ENCODE peak calls at places on chromosomes 4 and X, in four cellular contexts. One of them, this sample, is unnamed.

GRCh38 chrX:6026980-6027379 is 201.7 kb downstream of the NLGN4X start:
- DNase-seq in fibroblast of pulmonary artery: no peak
- DNase-seq in GM12865: no peak
- DNase-seq in epithelial cell of esophagus: no peak
- DNase-seq in this sample: no peak

GRCh38 chrX:76148011-76148665 is 24.7 kb upstream of the PBDC1 start:
- DNase-seq in fibroblast of pulmonary artery: peak
- DNase-seq in GM12865: peak
- DNase-seq in epithelial cell of esophagus: peak
- DNase-seq in this sample: peak

GRCh38 chr4:73447701-73448100 is 11.7 kb downstream of the AFP start:
- DNase-seq in fibroblast of pulmonary artery: no peak
- DNase-seq in GM12865: no peak
- DNase-seq in epithelial cell of esophagus: peak
- DNase-seq in this sample: no peak

GRCh38 chr4:105327222-105327621 is 146.6 kb downstream of the PPA2 start:
- DNase-seq in fibroblast of pulmonary artery: no peak
- DNase-seq in GM12865: no peak
- DNase-seq in epithelial cell of esophagus: no peak
- DNase-seq in this sample: no peak

GRCh38 chrX:82141942-82142341 is 940.0 kb downstream of the SH3BGRL start:
- DNase-seq in fibroblast of pulmonary artery: no peak
- DNase-seq in GM12865: no peak
- DNase-seq in epithelial cell of esophagus: no peak
- DNase-seq in this sample: no peak

GRCh38 chrX:154818916-154819770 is 13.9 kb upstream of the MPP1 start:
- DNase-seq in fibroblast of pulmonary artery: no peak
- DNase-seq in GM12865: peak
- DNase-seq in epithelial cell of esophagus: no peak
- DNase-seq in this sample: no peak

GRCh38 chr4:79865253-79865652 is 207.8 kb downstream of the ANTXR2 start:
- DNase-seq in fibroblast of pulmonary artery: peak
- DNase-seq in GM12865: no peak
- DNase-seq in epithelial cell of esophagus: peak
- DNase-seq in this sample: peak

GRCh38 chrX:131881194-131881593 is 141.9 kb upstream of the STK26 start:
- DNase-seq in fibroblast of pulmonary artery: no peak
- DNase-seq in GM12865: no peak
- DNase-seq in epithelial cell of esophagus: no peak
- DNase-seq in this sample: no peak

GRCh38 chrX:111100191-111100590 is 4.2 kb downstream of the PAK3 start:
- DNase-seq in fibroblast of pulmonary artery: peak
- DNase-seq in GM12865: peak
- DNase-seq in epithelial cell of esophagus: peak
- DNase-seq in this sample: peak

GRCh38 chr4:113757486-113757885 is 4.1 kb downstream of the CAMK2D start:
- DNase-seq in fibroblast of pulmonary artery: no peak
- DNase-seq in GM12865: no peak
- DNase-seq in epithelial cell of esophagus: no peak
- DNase-seq in this sample: no peak

GRCh38 chr4:52019941-52020657 is at the start of gene LRRC66:
- DNase-seq in fibroblast of pulmonary artery: peak
- DNase-seq in GM12865: no peak
- DNase-seq in epithelial cell of esophagus: peak
- DNase-seq in this sample: no peak

GRCh38 chr4:72430050-72430449 is 139.0 kb downstream of the ADAMTS3 start:
- DNase-seq in fibroblast of pulmonary artery: peak
- DNase-seq in GM12865: no peak
- DNase-seq in epithelial cell of esophagus: peak
- DNase-seq in this sample: peak

GRCh38 chrX:28398352-28398751 is 188.9 kb upstream of the IL1RAPL1 start:
- DNase-seq in fibroblast of pulmonary artery: no peak
- DNase-seq in GM12865: no peak
- DNase-seq in epithelial cell of esophagus: peak
- DNase-seq in this sample: no peak

DNA sequence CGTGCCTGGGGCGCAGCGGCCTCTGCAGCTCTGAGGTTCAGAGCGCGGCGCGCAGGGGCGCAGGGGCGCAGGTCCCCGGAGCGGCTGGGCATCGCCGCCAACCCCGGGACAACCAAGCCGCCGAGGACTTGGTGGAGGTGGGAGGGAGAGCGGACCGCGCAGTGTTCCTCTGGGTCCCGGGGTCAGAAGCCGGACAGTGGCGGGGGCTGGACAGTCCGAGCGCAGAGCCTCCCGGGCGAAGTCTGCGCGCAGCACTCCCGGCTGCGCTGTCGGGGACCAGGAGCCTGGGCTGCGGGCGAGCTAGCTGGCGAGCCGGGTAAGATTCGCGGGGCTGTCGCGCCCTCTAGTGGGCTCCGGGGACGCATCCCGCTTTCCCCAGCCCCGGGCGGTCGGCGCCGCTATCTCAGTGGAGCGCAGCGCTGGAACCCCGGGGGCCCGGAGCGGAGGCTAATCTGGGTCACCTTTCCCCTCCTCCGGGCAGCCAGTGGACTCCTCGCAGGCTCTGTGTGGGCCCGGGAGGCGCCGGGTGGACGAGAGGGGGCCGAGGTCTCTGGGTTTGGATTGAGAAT is 4.1 kb downstream of the PDGFRA start:
- DNase-seq in fibroblast of pulmonary artery: peak
- DNase-seq in GM12865: peak
- DNase-seq in epithelial cell of esophagus: peak
- DNase-seq in this sample: peak
- H3K4me3 ChIP-seq in fibroblast of pulmonary artery: peak
- H3K4me3 ChIP-seq in GM12865: peak
- H3K4me3 ChIP-seq in epithelial cell of esophagus: peak
- H3K4me3 ChIP-seq in this sample: peak

GRCh38 chr4:106624674-106625073 is 256.1 kb upstream of the GIMD1 start:
- DNase-seq in fibroblast of pulmonary artery: no peak
- DNase-seq in GM12865: no peak
- DNase-seq in epithelial cell of esophagus: no peak
- DNase-seq in this sample: no peak

GRCh38 chr4:106615961-106616360 is 247.4 kb upstream of the GIMD1 start:
- DNase-seq in fibroblast of pulmonary artery: no peak
- DNase-seq in GM12865: no peak
- DNase-seq in epithelial cell of esophagus: no peak
- DNase-seq in this sample: peak

GRCh38 chr4:106615407-106615945 is 246.9 kb upstream of the GIMD1 start:
- DNase-seq in fibroblast of pulmonary artery: no peak
- DNase-seq in GM12865: no peak
- DNase-seq in epithelial cell of esophagus: no peak
- DNase-seq in this sample: peak

GRCh38 chr4:106614446-106614845 is 245.9 kb upstream of the GIMD1 start:
- DNase-seq in fibroblast of pulmonary artery: no peak
- DNase-seq in GM12865: no peak
- DNase-seq in epithelial cell of esophagus: peak
- DNase-seq in this sample: peak

DNA sequence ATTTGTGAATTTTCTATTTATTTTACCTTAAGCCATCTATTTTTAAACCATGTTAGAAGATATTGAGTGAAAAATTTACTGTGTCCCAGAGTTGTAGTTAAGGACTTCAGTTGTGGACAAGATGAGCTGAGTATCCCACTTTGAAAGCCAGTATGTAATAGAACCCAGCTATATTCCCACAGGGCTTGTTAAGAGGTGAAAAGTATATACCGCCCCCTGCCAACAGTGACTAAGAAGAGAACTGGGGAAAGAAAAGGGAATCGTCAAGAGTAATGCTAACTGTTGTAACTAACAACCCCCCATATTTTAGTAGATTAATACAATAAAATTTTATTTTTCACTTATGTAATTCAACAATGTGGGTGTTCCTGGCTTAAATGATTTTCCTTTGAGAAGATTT is 250.3 kb upstream of the GIMD1 start:
- DNase-seq in fibroblast of pulmonary artery: no peak
- DNase-seq in GM12865: no peak
- DNase-seq in epithelial cell of esophagus: no peak
- DNase-seq in this sample: peak
- TF ChIP-seq CTCF in fibroblast of pulmonary artery: no peak
- TF ChIP-seq CTCF in GM12865: no peak
- TF ChIP-seq CTCF in epithelial cell of esophagus: no peak
- TF ChIP-seq CTCF in this sample: no peak

DNA sequence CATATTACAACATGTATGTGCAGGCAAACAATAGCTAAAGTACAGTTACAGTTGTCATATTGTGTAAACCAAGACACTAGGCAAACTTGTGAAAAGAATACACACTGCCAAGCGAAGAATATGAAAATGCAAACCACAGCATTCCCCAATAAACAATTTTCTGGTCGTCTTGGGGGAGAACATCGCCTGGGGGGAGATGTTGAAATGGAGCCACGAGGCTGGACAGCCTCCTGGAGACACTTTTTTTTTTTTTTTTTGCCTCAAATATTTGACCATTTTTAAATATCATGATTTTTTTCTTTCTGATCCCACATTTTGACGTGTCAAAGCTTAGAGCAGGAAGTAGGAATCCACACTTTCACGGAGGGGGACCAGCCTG is 51.7 kb upstream of the PDLIM3 start:
- DNase-seq in fibroblast of pulmonary artery: no peak
- DNase-seq in GM12865: no peak
- DNase-seq in epithelial cell of esophagus: no peak
- DNase-seq in this sample: no peak
- H3K4me3 ChIP-seq in fibroblast of pulmonary artery: no peak
- H3K4me3 ChIP-seq in GM12865: peak
- H3K4me3 ChIP-seq in epithelial cell of esophagus: no peak
- H3K4me3 ChIP-seq in this sample: peak

DNA sequence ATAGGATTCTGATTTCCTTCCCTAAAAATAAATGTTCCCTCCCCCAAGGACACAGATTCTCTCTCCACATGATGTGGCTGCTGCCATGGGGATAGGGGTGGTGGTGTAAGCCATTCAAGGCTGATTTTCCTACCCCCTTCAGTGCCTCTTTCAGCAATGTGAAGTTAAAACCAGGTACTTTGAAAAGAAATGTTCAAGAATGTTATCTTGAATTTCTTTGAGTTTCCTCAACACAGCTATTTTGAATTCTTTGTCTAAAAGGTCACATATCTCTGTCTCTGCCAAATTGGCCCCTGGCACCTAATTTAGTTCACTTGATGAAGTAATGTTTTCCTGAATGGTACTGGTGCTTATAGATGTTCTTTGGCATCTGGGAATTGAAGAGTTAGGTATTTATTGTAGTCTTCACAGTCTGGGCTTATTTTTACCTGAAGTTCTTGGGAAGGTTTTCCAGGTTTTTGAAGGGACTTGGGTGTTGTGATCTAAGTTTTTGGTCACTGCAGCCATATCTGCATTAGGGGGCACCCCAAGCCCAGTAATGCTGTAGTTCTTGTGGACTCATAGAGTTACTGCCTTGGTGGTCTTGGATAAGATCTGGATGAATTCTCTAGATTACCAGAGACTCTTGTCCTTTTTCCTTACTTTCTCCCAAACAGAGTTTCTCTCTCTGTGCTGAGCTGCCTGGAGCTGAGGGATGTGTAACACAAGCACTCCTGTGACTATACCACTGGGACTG is 7.6 kb upstream of the DIPK2B start:
- DNase-seq in fibroblast of pulmonary artery: no peak
- DNase-seq in GM12865: no peak
- DNase-seq in epithelial cell of esophagus: no peak
- DNase-seq in this sample: peak
- TF ChIP-seq CTCF in fibroblast of pulmonary artery: no peak
- TF ChIP-seq CTCF in GM12865: no peak
- TF ChIP-seq CTCF in epithelial cell of esophagus: no peak
- TF ChIP-seq CTCF in this sample: peak

DNA sequence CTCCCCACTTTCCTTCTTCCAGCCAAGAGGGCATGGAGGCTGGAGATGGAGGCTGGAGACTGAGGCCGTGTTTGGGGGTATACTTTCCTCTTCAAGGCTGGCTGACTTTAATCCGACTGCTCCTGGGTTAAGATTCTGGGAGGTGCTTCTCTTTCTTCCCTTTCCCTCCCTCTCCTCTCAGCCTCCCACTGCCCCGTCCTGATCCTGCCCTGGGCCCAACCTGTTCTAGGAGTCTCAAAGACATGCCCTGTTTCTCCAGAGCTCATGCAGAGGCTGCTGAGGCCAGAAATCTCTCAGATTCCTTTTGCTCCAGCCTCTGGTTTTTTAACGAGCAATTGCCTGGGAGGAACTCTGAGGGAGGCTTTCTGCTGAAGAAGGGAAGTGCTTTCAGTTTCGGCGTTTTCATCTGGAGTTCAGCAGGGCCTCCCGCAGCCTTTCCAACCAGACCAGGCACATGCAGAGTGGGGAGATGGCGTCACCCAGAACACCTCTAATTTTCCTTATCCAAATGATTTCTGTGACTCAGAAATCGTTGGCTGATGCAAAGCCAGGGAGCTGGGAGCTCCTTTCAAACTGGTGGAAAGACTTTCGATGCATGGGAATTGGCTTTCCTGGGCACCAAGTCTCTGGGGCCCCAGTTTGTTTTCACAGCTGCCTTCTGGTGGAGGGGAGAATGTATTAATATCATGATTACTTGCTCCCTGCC is 34.5 kb upstream of the FAM9C start:
- DNase-seq in fibroblast of pulmonary artery: peak
- DNase-seq in GM12865: no peak
- DNase-seq in epithelial cell of esophagus: no peak
- DNase-seq in this sample: peak
- H3K4me3 ChIP-seq in fibroblast of pulmonary artery: no peak
- H3K4me3 ChIP-seq in GM12865: no peak
- H3K4me3 ChIP-seq in epithelial cell of esophagus: no peak
- H3K4me3 ChIP-seq in this sample: no peak

GRCh38 chr4:70901984-70902576 is at the start of gene MOB1B:
- DNase-seq in fibroblast of pulmonary artery: peak
- DNase-seq in GM12865: peak
- DNase-seq in epithelial cell of esophagus: peak
- DNase-seq in this sample: peak

GRCh38 chr4:70903282-70903603 is 1.1 kb downstream of the MOB1B start:
- DNase-seq in fibroblast of pulmonary artery: peak
- DNase-seq in GM12865: peak
- DNase-seq in epithelial cell of esophagus: peak
- DNase-seq in this sample: no peak

GRCh38 chr4:70901607-70901983 is 574 bp upstream of the MOB1B start:
- DNase-seq in fibroblast of pulmonary artery: no peak
- DNase-seq in GM12865: peak
- DNase-seq in epithelial cell of esophagus: peak
- DNase-seq in this sample: no peak

DNA sequence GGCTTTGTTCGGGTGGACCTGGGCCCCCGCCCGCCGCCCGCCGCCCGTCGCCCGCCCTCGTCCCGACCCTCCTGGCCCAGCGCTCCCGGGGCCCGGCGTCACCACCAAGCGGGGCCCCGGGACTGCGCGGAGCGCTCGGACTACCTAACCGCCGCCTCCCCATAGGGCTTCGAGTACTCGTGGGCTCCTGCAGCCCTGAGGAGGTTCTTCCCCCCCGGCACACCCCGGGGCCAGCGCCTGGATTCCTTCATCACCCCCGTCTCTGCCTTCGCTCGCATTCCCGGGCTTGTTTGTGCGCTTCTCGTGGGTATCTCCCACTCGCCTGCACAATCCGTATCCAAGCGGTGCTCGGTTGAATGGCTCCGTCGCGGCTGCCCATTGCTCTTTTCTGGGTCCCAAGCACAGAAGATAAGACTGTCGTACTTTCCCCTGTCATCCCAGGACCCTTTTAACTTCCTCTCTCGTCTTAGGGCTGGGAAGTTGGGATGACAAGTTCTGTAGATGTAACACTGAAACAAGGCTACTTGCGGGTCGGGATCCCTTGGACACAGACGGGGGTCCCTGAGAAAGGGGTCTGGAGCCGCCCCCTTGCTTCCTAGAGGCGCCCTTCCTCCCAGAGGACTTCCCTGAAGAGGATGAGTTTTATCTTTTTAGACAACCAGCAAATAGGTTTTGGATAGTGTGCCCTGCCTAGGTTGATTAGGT is 560 bp downstream of the MOB1B start:
- DNase-seq in fibroblast of pulmonary artery: peak
- DNase-seq in GM12865: no peak
- DNase-seq in epithelial cell of esophagus: peak
- DNase-seq in this sample: no peak
- TF ChIP-seq CTCF in fibroblast of pulmonary artery: no peak
- TF ChIP-seq CTCF in GM12865: no peak
- TF ChIP-seq CTCF in epithelial cell of esophagus: no peak
- TF ChIP-seq CTCF in this sample: peak

This sample was measured in choroid plexus epithelial cell.